ENCODE peak calls at places on chromosomes 2 and 18, in five cellular contexts. D, U, M, E and L are unnamed samples.

GRCh38 chr2:23563151-23563550 is 178.2 kb downstream of the KLHL29 start:
- DNase-seq in U (no peak), M (no peak), D (no peak), E (no peak), L (no peak)

GRCh38 chr2:12619975-12620374 is 96.8 kb upstream of the TRIB2 start:
- DNase-seq in E (no peak), U (peak; percentile 20), M (peak; percentile 82), D (no peak), L (no peak)

GRCh38 chr2:176110975-176111663 is 4.0 kb downstream of the HOXD11 start:
- DNase-seq in D (no peak), E (no peak), M (peak; percentile 56), U (peak; percentile 76), L (no peak)

GRCh38 chr18:49842656-49843055 is 29.3 kb upstream of the ACAA2 start:
- DNase-seq in E (no peak), M (no peak), U (no peak), D (no peak), L (no peak)

GRCh38 chr2:236538242-236538641 is 31.4 kb upstream of the ACKR3 start:
- DNase-seq in D (no peak), M (no peak), E (peak; percentile 52), U (no peak), L (no peak)

GRCh38 chr2:29372185-29372584 is 257.0 kb downstream of the CLIP4 start:
- DNase-seq in M (peak; percentile 19), D (no peak), U (no peak), E (no peak), L (no peak)

GRCh38 chr2:112482309-112483046 is 522 bp downstream of the TTL start:
- DNase-seq in U (peak; percentile 73), D (no peak), E (no peak), M (peak; percentile 55), L (no peak)

GRCh38 chr2:212940816-212941215 is 210.6 kb downstream of the IKZF2 start:
- DNase-seq in E (no peak), M (peak; percentile 96), U (no peak), D (peak; percentile 70), L (peak; percentile 94)

GRCh38 chr2:225512873-225513580 is 113.5 kb downstream of the NYAP2 start:
- DNase-seq in E (no peak), D (no peak), M (peak; percentile 13), U (no peak), L (peak; percentile 66)

GRCh38 chr2:23475473-23475872 is 90.5 kb downstream of the KLHL29 start:
- DNase-seq in U (no peak), D (no peak), E (no peak), M (no peak), L (no peak)

GRCh38 chr2:222293660-222294630 is 4.9 kb downstream of the PAX3 start:
- DNase-seq in U (no peak), M (no peak), D (no peak), E (no peak), L (no peak)

GRCh38 chr2:214465386-214466146 is 54.7 kb downstream of the VWC2L start:
- DNase-seq in M (peak; percentile 82), U (peak; percentile 22), D (no peak), E (no peak), L (no peak)

GRCh38 chr2:60756097-60757087 is at the start of gene PAPOLG:
- DNase-seq in E (peak; percentile 91), M (peak; percentile 95), D (peak; percentile 98), U (peak; percentile 95), L (peak; percentile 66)

GRCh38 chr2:210502997-210503621 is 26.6 kb upstream of the LANCL1 start:
- DNase-seq in E (no peak), M (peak; percentile 46), D (peak; percentile 57), U (peak; percentile 54), L (no peak)

GRCh38 chr2:71129114-71129890 is 727 bp downstream of the MCEE start:
- DNase-seq in E (no peak), D (no peak), M (no peak), U (peak; percentile 13), L (no peak)

GRCh38 chr2:20034218-20034617 is 17.2 kb downstream of the LAPTM4A start:
- DNase-seq in E (no peak), M (no peak), D (no peak), U (no peak), L (no peak)

GRCh38 chr2:172358784-172359556 is 68.4 kb upstream of the ITGA6 start:
- DNase-seq in E (no peak), U (no peak), M (no peak), D (no peak), L (no peak)

GRCh38 chr2:86307431-86307830 is 30.0 kb downstream of the REEP1 start:
- DNase-seq in E (no peak), U (no peak), D (no peak), M (no peak), L (no peak)

GRCh38 chr18:58362027-58362575 is 266.8 kb downstream of the ALPK2 start:
- DNase-seq in M (peak; percentile 82), E (no peak), U (no peak), D (no peak), L (peak; percentile 39)

GRCh38 chr2:25446122-25446521 is 104.4 kb upstream of the DNMT3A start:
- DNase-seq in E (no peak), M (no peak), U (no peak), D (no peak), L (no peak)

GRCh38 chr2:231926180-231926741 is at the start of gene NPPC:
- DNase-seq in U (peak; percentile 72), M (peak; percentile 73), D (peak; percentile 34), E (peak; percentile 79), L (no peak)

GRCh38 chr2:231923951-231924888 is 2.0 kb downstream of the NPPC start:
- DNase-seq in U (no peak), M (no peak), E (no peak), D (no peak), L (no peak)

GRCh38 chr2:231924889-231925275 is 1.3 kb downstream of the NPPC start:
- DNase-seq in M (no peak), D (no peak), U (no peak), E (no peak), L (no peak)

GRCh38 chr2:231926761-231927565 is 767 bp upstream of the NPPC start:
- DNase-seq in E (no peak), U (peak; percentile 62), M (peak; percentile 54), D (no peak), L (no peak)

DNA sequence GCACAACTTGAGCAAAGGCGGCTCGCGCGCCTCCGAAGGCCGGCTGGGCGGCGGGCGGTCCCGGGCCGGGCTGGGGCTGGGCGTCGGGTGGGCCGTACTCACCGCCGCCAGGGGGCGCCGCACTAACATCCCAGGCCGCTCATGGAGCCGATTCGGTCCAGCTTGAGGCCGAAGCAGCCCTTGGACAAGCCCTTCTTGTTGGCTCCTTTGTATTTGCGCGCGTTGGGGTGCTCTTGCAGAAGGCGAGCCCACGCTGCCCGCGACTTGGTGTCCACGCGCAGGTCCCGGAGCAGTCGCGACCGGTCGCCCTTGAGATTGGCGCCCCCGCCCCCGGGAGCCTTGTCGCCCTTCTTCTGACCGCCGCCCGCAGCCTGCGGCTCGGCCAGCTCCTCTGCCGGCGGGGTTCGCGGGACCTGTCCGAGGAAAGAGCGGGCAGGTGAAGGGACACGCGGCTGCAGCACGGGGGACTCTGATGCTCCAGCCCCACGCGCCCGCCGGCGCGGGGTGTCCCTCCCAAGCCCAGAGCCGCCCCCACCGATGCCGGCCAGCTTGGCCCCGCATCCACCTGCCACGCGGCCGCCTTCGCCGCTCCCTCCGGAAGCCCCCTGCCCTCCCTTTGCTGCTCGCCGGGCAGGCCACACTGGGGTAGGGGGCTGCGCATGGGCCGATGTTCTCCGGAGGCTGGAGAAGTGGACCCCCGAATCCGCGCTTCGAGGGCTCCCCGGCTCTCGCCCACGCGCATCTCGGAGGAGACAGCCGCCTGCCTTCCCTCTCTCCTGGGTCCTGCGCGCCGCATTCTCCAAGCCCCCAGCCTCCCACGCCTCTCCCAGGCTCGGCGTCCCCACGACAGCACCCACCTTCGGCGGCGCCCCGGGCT is 655 bp downstream of the NPPC start:
- DNase-seq in E (peak; percentile 70), D (peak; percentile 86), U (peak; percentile 87), M (peak; percentile 83), L (peak; percentile 39)
- TF ChIP-seq CTCF in E (peak; percentile 62), D (peak; percentile 45), U (peak; percentile 73), M (peak; percentile 55), L (peak; percentile 64)

GRCh38 chr2:129255610-129256313 is 723.7 kb upstream of the RAB6C start:
- DNase-seq in M (peak; percentile 57), D (no peak), E (no peak), U (no peak), L (no peak)
- H3K4me3 ChIP-seq in M (no peak overlapping the region), D (no peak overlapping the region), E (no peak overlapping the region), U (no peak overlapping the region), L (no peak overlapping the region)

DNA sequence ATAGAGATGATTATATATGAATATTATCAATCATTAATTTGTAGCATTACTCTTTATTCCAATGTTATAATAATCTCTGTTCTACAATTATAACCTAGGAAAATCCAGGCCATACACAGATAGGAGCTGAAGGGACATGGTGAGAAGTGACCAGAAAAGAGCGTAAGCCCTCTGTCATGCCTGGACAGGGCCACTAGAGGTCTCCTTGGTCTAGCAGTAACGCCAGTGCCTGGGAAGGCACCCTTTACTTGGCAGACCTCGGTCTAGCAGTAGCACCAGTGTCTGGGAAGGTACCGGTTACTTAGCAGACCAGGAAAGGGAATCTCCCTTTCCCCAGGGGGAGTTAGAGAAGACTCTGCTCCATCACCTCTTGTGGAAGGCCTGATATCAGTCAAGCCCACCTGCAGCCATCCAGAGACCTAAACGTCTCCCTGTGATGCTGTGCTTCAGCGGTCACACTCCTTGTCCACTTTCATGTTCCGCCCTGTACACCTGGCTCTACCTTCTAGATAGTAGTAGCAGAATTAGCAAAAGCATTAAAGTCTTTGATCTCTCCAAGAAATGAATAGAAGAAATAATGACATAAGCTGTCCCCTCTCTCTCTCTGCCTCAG is 447.5 kb upstream of the FSIP2 start:
- DNase-seq in E (no peak), D (peak; percentile 71), U (peak; percentile 67), M (peak; percentile 75), L (no peak)
- TF ChIP-seq CTCF in E (peak; percentile 83), D (peak; percentile 45), U (peak; percentile 86), M (peak; percentile 94), L (peak; percentile 66)

GRCh38 chr2:44269831-44270230 is 5.4 kb upstream of the SLC3A1 start:
- DNase-seq in E (no peak), D (no peak), U (no peak), M (no peak), L (no peak)
- H3K4me3 ChIP-seq in E (no peak overlapping the region), D (no peak overlapping the region), U (no peak overlapping the region), M (no peak overlapping the region), L (no peak overlapping the region)